ENCODE peak calls at places on chromosomes 12 and 14, in six cellular contexts. P is neural crest cell; U is CD8-positive, alpha-beta T cell; C is progenitor cell of endocrine pancreas; B is endodermal cell; M is foreskin fibroblast. L is an unnamed sample.

GRCh38 chr12:111201495-111202236 is 167.2 kb downstream of the PHETA1 start:
- DNase-seq in P (no peak), U (no peak), B (no peak), M (no peak), C (no peak), L (no peak)

GRCh38 chr12:321606-322326 is 59.1 kb upstream of the SLC6A13 start:
- DNase-seq in U (no peak), M (no peak), P (no peak), C (no peak), B (no peak), L (no peak)

GRCh38 chr14:74313601-74314000 is 10.9 kb upstream of the ABCD4 start:
- DNase-seq in M (no peak), B (no peak), C (no peak), U (no peak), P (no peak), L (no peak)

GRCh38 chr12:102883204-102883799 is 33.7 kb downstream of the PAH start:
- DNase-seq in U (no peak), P (peak), M (peak), C (peak), B (peak), L (peak)

GRCh38 chr14:61696753-61697318 is 1.5 kb downstream of the HIF1A start:
- DNase-seq in B (no peak), C (no peak), U (no peak), P (no peak), M (no peak), L (no peak)

GRCh38 chr12:53423597-53423996 is at the start of gene AMHR2:
- DNase-seq in P (no peak), B (peak), U (no peak), C (no peak), M (no peak), L (no peak)

GRCh38 chr14:104371917-104372316 is 207.6 kb upstream of the C14orf180 start:
- DNase-seq in P (no peak), M (no peak), C (no peak), B (no peak), U (no peak), L (no peak)

GRCh38 chr12:117111386-117112267 is 12.4 kb upstream of the TESC start:
- DNase-seq in C (no peak), M (no peak), P (no peak), B (peak), U (no peak), L (no peak)

GRCh38 chr14:22837750-22838538 is 1.6 kb downstream of the MMP14 start:
- DNase-seq in B (peak), U (no peak), P (no peak), C (no peak), M (peak), L (peak)

GRCh38 chr12:65278576-65279386 is at the start of gene MSRB3:
- DNase-seq in U (no peak), C (peak), M (peak), B (peak), P (peak), L (peak)

GRCh38 chr14:20679907-20680306 is 4.5 kb upstream of the RNASE4 start:
- DNase-seq in C (no peak), B (peak), U (no peak), M (peak), P (no peak), L (no peak)

GRCh38 chr12:57404966-57405640 is 25.7 kb downstream of the R3HDM2 start:
- DNase-seq in B (no peak), M (no peak), U (no peak), C (no peak), P (no peak), L (no peak)

GRCh38 chr12:57416039-57416996 is 14.5 kb downstream of the R3HDM2 start:
- DNase-seq in U (no peak), B (no peak), P (no peak), M (peak), C (no peak), L (no peak)

DNA sequence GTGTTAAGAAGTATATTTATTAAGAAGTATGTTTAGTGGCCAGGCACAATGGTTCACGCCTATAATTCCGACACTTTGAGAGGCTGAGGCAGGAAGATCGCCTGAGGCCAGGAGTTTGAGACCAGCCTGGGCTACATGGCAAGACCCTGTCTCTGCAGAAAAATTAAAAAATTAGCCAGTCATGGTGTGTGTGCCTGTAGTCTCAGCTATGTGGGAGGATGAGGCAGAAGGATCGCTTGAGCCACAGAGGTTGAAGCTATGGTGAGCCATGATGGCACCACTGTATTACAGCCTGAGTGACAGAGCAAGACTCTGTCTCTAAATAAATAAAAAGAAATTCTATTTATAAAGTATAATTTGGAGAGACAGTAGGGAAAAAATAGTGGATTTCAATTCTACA is 20.3 kb downstream of the R3HDM2 start:
- DNase-seq in B (no peak), P (no peak), C (no peak), M (no peak), U (no peak), L (no peak)
- TF ChIP-seq CTCF in B (no peak), P (no peak), C (no peak), M (no peak), U (no peak), L (no peak)

DNA sequence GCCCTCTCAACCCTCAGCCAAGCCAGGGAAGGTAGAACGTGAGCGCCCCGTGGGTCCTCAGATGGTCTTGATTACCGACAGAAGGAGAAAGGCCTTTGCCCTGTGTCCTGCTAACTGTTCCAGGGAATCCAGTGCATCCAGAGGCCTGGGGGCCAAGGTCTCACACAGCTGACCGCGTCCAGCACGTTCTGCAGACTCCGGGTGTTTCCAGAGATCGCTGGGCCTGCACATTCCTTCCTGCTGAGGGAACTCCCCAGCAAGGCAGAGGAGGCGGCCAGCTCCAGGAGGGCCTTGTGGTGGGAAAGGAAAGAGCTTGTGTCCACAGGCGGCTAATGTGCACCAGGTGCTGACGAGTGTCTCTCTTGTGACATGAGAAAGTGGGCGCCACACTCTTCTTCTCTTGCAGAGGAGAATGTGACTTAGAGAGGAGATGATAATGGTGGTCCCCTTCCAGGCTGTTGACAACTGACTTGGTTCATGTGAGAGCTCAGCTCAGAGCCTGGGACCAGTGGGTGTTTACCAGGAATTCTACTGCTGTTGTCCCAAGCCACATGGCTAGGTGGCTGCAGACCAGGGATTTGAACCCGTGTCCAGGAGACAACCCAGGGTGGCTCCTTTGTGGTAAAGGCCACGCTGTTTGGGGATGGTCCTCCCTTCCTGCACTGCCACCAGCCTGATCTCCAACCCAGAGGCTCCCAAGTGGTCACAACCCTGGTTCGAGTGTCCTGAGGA is 46.8 kb upstream of the DLK1 start:
- DNase-seq in U (no peak), B (no peak), C (no peak), P (no peak), M (peak), L (no peak)
- TF ChIP-seq CTCF in U (no peak), B (peak), C (no peak), P (no peak), M (peak), L (no peak)

GRCh38 chr12:89622115-89622514 is 86.5 kb downstream of the ATP2B1 start:
- DNase-seq in P (no peak), B (no peak), U (no peak), M (no peak), C (no peak), L (no peak)

GRCh38 chr12:89621511-89621910 is 87.1 kb downstream of the ATP2B1 start:
- DNase-seq in P (no peak), B (no peak), M (no peak), U (no peak), C (no peak), L (no peak)

GRCh38 chr12:89619764-89620163 is 88.9 kb downstream of the ATP2B1 start:
- DNase-seq in B (no peak), P (no peak), C (no peak), U (no peak), M (no peak), L (no peak)

GRCh38 chr12:89618113-89618862 is 90.3 kb downstream of the ATP2B1 start:
- DNase-seq in C (no peak), M (no peak), U (no peak), B (no peak), P (no peak), L (no peak)
- TF ChIP-seq CTCF in C (no peak), M (no peak), U (no peak), B (peak), P (no peak), L (no peak)

DNA sequence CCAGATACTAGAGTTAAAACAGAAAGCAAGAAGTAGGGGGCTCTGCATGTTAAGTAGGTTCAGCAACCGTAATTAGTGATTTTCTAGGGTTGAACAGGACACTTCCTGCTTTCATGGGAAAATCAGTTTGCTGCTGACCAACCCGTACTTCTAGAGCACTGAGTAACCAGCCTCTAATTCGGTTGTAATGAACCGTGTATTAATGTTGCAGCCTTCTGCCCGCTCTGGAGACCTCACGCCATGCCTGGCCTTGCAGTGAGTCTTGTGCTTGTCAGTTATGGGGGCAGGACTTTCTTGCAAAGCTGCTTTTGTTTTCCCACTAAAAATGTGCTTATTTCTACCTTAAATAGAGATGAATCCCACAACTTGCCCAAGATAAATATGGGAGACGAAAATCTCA is 89.6 kb downstream of the TMEM132C start:
- DNase-seq in C (no peak), P (no peak), U (no peak), M (no peak), B (peak), L (no peak)
- TF ChIP-seq CTCF in C (no peak), P (no peak), U (no peak), M (no peak), B (no peak), L (no peak)

GRCh38 chr12:75058228-75058627 is 151.4 kb downstream of the KCNC2 start:
- DNase-seq in U (no peak), C (no peak), P (no peak), B (no peak), M (peak), L (no peak)
- TF ChIP-seq CTCF in U (no peak), C (no peak), P (no peak), B (no peak), M (no peak), L (no peak)

L was measured in GM13977.